ENCODE peak calls at places on chromosomes 12 and 14, in four cellular contexts. J, S, Y and H are unnamed samples.

GRCh38 chr14:24607081-24607480 is 2.4 kb downstream of the GZMH start:
- DNase-seq in S (no peak), J (no peak), Y (no peak), H (no peak)

GRCh38 chr14:23361320-23361719 is 3.7 kb downstream of the EFS start:
- DNase-seq in Y (no peak), S (no peak), J (no peak), H (no peak)

GRCh38 chr12:123747309-123747708 is 14.8 kb upstream of the DNAH10 start:
- DNase-seq in S (no peak), Y (no peak), J (no peak), H (no peak)

GRCh38 chr12:47020211-47020821 is 59.1 kb upstream of the PCED1B start:
- DNase-seq in Y (no peak), S (no peak), J (no peak), H (no peak)

GRCh38 chr12:132775502-132776233 is 14.0 kb upstream of the ANKLE2 start:
- DNase-seq in S (no peak), J (no peak), Y (no peak), H (no peak)

GRCh38 chr12:21773799-21774198 is 707 bp downstream of the KCNJ8 start:
- DNase-seq in J (no peak), S (no peak), Y (no peak), H (no peak)

GRCh38 chr14:89378119-89378518 is 38.9 kb downstream of the FOXN3 start:
- DNase-seq in Y (no peak), S (no peak), J (no peak), H (no peak)

GRCh38 chr14:72521968-72522741 is 371.7 kb downstream of the DPF3 start:
- DNase-seq in Y (no peak), S (no peak), J (no peak), H (no peak)

GRCh38 chr12:52813885-52814709 is at the start of gene KRT4:
- DNase-seq in Y (no peak), S (no peak), J (no peak), H (no peak)

GRCh38 chr14:56555921-56556570 is 23.6 kb upstream of the TMEM260 start:
- DNase-seq in Y (peak), S (peak), J (no peak), H (no peak)

GRCh38 chr12:127161466-127161865 is 1105.5 kb upstream of the TMEM132C start:
- DNase-seq in J (no peak), Y (no peak), S (no peak), H (no peak)

GRCh38 chr12:121632069-121632970 is 6.0 kb downstream of the ORAI1 start:
- DNase-seq in J (no peak), S (no peak), Y (no peak), H (no peak)

GRCh38 chr12:121638298-121639202 is 12.2 kb downstream of the ORAI1 start:
- DNase-seq in J (no peak), S (no peak), Y (no peak), H (no peak)

GRCh38 chr12:121641343-121641630 is 15.0 kb downstream of the ORAI1 start:
- DNase-seq in Y (no peak), J (no peak), S (no peak), H (no peak)

GRCh38 chr12:121634836-121635235 is 8.5 kb downstream of the ORAI1 start:
- DNase-seq in J (no peak), S (no peak), Y (no peak), H (no peak)

DNA sequence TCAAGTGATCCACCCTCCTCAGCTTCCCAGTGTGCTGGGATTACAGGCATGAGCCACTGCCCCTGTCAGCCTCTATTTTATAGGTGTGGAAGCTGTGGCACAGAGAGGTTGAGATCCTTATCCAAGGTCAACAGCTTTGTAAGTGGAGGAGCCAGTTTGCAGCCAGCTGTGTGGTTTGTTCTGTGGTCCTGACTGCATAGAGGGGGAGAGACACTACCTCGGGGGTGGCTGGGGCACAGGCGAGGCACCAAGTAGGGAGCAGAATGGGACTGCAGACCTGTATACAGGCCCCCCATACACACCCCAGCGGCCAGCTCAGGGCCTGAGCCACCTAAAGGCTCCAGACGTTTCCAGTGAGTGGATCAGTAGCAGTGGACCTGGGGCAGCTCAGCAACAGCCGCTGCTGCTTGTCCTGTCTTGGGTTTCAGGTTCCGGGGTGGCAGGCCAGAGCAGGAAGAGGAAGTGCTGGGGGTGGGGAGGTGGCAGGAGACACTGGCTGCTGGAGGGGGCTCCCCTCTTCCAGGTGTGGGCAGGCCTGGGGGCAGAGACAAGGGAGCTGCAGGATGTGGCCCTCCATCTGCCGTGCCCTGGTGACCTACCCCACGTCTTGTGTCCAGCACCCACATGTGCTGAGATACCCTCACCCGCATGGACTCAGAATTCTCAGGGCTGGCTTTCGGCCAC is 11.0 kb downstream of the ORAI1 start:
- DNase-seq in Y (no peak), J (peak), S (no peak), H (peak)
- TF ChIP-seq POLR2A in Y (no peak), J (peak), S (no peak), H (no peak)

GRCh38 chr12:117762143-117762542 is 206.6 kb downstream of the KSR2 start:
- DNase-seq in Y (no peak), S (no peak), J (no peak), H (no peak)
- TF ChIP-seq TAF1 in Y (no peak), S (no peak), J (no peak), H (no peak)

DNA sequence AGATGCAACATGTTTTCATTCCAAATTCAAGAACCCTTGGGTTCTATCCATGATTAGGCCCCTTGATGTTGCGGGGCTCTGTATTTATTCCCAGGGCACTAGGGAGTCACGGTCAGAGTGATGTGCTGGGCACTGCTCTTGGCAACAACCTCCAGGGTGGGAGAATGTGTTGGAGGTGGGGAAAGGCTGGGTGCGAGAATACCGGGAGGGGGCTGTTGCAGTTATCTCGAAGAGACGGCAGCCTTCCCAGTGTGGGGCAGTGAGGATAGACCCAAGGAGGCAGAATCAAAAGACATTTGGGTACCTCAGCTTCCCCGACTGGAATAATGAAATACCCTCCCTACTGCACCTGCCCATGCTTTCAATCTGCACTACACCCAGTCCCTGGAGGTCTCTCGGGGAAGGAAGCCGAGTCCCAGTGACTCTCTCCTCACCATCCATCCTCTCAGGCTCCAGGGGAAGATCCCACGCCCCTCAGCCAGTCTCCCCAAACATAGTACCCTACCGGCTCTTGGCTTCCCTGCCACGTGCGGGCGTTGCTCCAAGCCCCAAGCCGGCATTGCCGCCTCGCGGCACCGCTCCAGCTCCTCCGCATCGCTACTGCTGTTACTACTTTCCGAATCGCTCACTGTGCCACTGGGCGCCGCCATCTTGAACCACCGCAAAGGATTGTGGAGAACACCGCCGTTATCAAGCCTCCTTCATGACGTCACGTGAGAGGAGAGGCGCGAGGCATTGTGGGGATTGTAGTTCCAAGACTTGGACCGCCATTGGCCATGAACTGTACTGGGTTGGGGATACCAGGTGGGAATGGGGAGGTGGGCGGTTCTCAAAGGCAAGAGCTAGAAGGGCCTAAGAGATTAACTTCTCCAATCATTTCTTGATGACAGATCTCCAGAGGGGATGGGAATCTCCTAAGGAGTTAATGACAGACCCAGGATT is at the start of gene C12orf43:
- DNase-seq in J (peak), Y (peak), S (peak), H (peak)
- TF ChIP-seq POLR2A in J (peak), Y (peak), S (peak), H (peak)

DNA sequence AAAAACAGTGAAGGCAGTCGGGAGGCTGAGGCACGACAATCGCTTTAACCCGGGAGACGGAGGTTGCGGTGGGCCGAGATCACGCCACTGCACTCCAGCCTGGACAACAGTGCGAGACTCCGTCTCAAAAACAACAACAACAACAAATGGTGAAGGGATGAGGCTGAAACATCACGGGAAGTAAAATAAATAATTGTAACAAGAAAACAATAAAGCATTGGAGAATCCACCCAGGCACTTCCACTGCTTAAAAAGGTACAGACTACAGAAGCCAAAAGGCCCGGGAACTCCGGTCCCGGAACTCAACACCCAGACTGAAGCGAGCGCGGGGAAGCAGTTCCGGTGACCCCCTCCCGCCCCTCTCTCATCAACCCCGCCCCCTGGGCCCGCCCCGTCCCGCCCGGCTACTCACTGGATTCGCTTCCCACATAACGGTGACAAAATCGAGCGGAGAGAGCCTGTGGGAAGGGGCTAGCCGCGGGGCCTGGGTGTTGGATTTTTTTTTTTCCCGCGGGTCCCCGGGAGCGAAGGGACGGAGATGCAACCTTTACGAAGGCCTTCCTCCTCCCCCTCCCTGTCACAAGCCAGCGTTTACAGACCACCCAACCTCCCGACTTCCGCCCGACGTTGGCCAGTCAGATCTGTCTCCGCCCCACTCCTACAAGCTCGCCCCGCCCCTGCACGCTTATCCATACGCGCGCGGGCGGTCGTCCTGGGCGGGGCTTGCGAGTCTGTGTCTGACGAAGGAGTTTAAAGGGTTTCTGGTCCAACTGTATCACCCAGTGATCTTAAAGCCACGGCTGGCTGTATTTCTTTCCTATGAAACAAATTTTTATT is at the start of gene PARP11:
- DNase-seq in J (peak), Y (peak), S (peak), H (peak)
- TF ChIP-seq TAF1 in J (no peak), Y (peak), S (no peak), H (peak)

GRCh38 chr14:93332032-93332852 is 594 bp downstream of the BTBD7 start:
- DNase-seq in Y (peak), J (peak), S (peak), H (peak)
- TF ChIP-seq POLR2A in Y (no peak), J (no peak), S (peak), H (no peak)